ENCODE peak calls at places on chromosomes 12 and 14, in four cellular contexts. I is colonic mucosa, B is neural progenitor cell, C is trophoblast cell. P is an unnamed sample.

GRCh38 chr12:124754949-124755800 is 108.5 kb downstream of the SCARB1 start:
- DNase-seq in B (peak), I (peak), C (no peak), P (no peak)

GRCh38 chr12:25322918-25323773 is 72.4 kb upstream of the KRAS start:
- DNase-seq in B (no peak), C (no peak), I (no peak), P (no peak)

GRCh38 chr14:85333313-85333712 is 196.6 kb upstream of the FLRT2 start:
- DNase-seq in C (no peak), I (no peak), B (no peak), P (peak)

GRCh38 chr14:81286574-81287370 is 66.0 kb upstream of the GTF2A1 start:
- DNase-seq in I (no peak), C (peak), B (no peak), P (peak)

GRCh38 chr12:44875417-44875953 is 630 bp downstream of the NELL2 start:
- DNase-seq in B (peak), C (no peak), I (no peak), P (no peak)

GRCh38 chr12:116080415-116080814 is 197.1 kb downstream of the MED13L start:
- DNase-seq in C (no peak), B (no peak), I (no peak), P (no peak)

GRCh38 chr14:75446447-75446846 is 18.6 kb downstream of the JDP2 start:
- DNase-seq in B (no peak), I (no peak), C (no peak), P (no peak)

GRCh38 chr12:38906482-38907170 is 1.2 kb upstream of the CPNE8 start:
- DNase-seq in B (peak), C (peak), I (peak), P (peak)

GRCh38 chr12:92492291-92492690 is 210.5 kb upstream of the PLEKHG7 start:
- DNase-seq in C (no peak), I (no peak), B (no peak), P (no peak)

GRCh38 chr12:12010277-12011031 is 60.3 kb upstream of the BCL2L14 start:
- DNase-seq in C (peak), I (peak), B (no peak), P (no peak)

GRCh38 chr12:86543716-86544115 is 287.5 kb upstream of the MGAT4C start:
- DNase-seq in B (peak), I (no peak), C (no peak), P (no peak)

GRCh38 chr12:19230299-19230866 is 100.8 kb downstream of the PLEKHA5 start:
- DNase-seq in I (no peak), B (no peak), C (no peak), P (no peak)

GRCh38 chr12:29455087-29455486 is 42.4 kb downstream of the OVCH1 start:
- DNase-seq in B (no peak), I (no peak), C (no peak), P (no peak)

GRCh38 chr14:95505030-95505589 is 11.3 kb downstream of the SYNE3 start:
- DNase-seq in C (no peak), B (no peak), I (no peak), P (no peak)

GRCh38 chr12:27163048-27163715 is 80.8 kb upstream of the C12orf71 start:
- DNase-seq in B (no peak), C (no peak), I (no peak), P (no peak)

GRCh38 chr12:109053382-109054123 is 1.2 kb downstream of the USP30 start:
- DNase-seq in I (peak), B (peak), C (peak), P (no peak)

GRCh38 chr14:105528197-105528858 is 1.9 kb downstream of the TMEM121 start:
- DNase-seq in B (peak), I (peak), C (peak), P (peak)

GRCh38 chr12:54279227-54279631 is 693 bp downstream of the CBX5 start:
- DNase-seq in C (peak), B (no peak), I (no peak), P (no peak)

GRCh38 chr14:102699416-102700110 is 77.7 kb upstream of the TRAF3 start:
- DNase-seq in B (no peak), I (no peak), C (no peak), P (no peak)

GRCh38 chr14:28676481-28676880 is 90.1 kb upstream of the FOXG1 start:
- DNase-seq in B (no peak), I (no peak), C (peak), P (peak)

GRCh38 chr12:3168775-3169221 is 91.6 kb downstream of the TSPAN9 start:
- DNase-seq in I (no peak), C (peak), B (no peak), P (peak)

GRCh38 chr14:105155071-105155651 is 13.4 kb downstream of the JAG2 start:
- DNase-seq in C (no peak), I (no peak), B (no peak), P (no peak)

GRCh38 chr12:23954332-23954731 is 4.9 kb upstream of the SOX5 start:
- DNase-seq in I (no peak), B (no peak), C (no peak), P (peak)

GRCh38 chr12:52020539-52021336 is 14.0 kb downstream of the TAMALIN start:
- DNase-seq in B (peak), C (peak), I (no peak), P (no peak)

GRCh38 chr12:132359971-132360370 is 30.6 kb upstream of the GALNT9 start:
- DNase-seq in B (no peak), I (no peak), C (no peak), P (no peak)

GRCh38 chr12:49230810-49231209 is 34.1 kb upstream of the TUBA1C start:
- DNase-seq in I (no peak), B (no peak), C (peak), P (no peak)

GRCh38 chr12:108375986-108376663 is 37.0 kb upstream of the CMKLR1 start:
- DNase-seq in C (no peak), B (no peak), I (no peak), P (no peak)

GRCh38 chr12:82793882-82794281 is 107.2 kb downstream of the TMTC2 start:
- DNase-seq in C (no peak), I (no peak), B (peak), P (no peak)

GRCh38 chr12:54750-55535 is 11.6 kb upstream of the IQSEC3 start:
- DNase-seq in C (no peak), I (no peak), B (no peak), P (no peak)

GRCh38 chr12:104576980-104577925 is 120.5 kb downstream of the CHST11 start:
- DNase-seq in I (no peak), C (no peak), B (no peak), P (no peak)

GRCh38 chr12:57771271-57771872 is 533 bp downstream of the METTL1 start:
- DNase-seq in I (peak), C (peak), B (peak), P (no peak)

GRCh38 chr14:73136085-73136386 is 271 bp upstream of the PSEN1 start:
- DNase-seq in C (no peak), I (no peak), B (no peak), P (no peak)
- H3K27ac ChIP-seq in C (no peak), I (peak), B (no peak), P (peak)

GRCh38 chr12:10398168-10398567 is 8.3 kb upstream of the KLRK1 start:
- DNase-seq in C (no peak), I (no peak), B (no peak), P (no peak)
- H3K27ac ChIP-seq in C (no peak), I (no peak), B (no peak), P (no peak)

GRCh38 chr14:67482765-67483164 is 5.8 kb downstream of the TMEM229B start:
- DNase-seq in B (no peak), C (no peak), I (no peak), P (no peak)

GRCh38 chr14:67474366-67474765 is 14.2 kb downstream of the TMEM229B start:
- DNase-seq in B (no peak), C (no peak), I (no peak), P (no peak)

GRCh38 chr14:67480011-67480410 is 8.5 kb downstream of the TMEM229B start:
- DNase-seq in I (no peak), B (no peak), C (no peak), P (no peak)

GRCh38 chr14:67473290-67474082 is 15.0 kb downstream of the TMEM229B start:
- DNase-seq in B (no peak), C (no peak), I (no peak), P (no peak)

GRCh38 chr14:67477926-67478915 is 10.3 kb downstream of the TMEM229B start:
- DNase-seq in I (no peak), C (no peak), B (no peak), P (peak)
- H3K27ac ChIP-seq in I (no peak), C (no peak), B (no peak), P (no peak)

GRCh38 chr12:10498042-10498441 is 7.6 kb upstream of the EIF2S3B start:
- DNase-seq in I (no peak), B (no peak), C (no peak), P (no peak)
- H3K27ac ChIP-seq in I (no peak), B (no peak), C (no peak), P (no peak)

DNA sequence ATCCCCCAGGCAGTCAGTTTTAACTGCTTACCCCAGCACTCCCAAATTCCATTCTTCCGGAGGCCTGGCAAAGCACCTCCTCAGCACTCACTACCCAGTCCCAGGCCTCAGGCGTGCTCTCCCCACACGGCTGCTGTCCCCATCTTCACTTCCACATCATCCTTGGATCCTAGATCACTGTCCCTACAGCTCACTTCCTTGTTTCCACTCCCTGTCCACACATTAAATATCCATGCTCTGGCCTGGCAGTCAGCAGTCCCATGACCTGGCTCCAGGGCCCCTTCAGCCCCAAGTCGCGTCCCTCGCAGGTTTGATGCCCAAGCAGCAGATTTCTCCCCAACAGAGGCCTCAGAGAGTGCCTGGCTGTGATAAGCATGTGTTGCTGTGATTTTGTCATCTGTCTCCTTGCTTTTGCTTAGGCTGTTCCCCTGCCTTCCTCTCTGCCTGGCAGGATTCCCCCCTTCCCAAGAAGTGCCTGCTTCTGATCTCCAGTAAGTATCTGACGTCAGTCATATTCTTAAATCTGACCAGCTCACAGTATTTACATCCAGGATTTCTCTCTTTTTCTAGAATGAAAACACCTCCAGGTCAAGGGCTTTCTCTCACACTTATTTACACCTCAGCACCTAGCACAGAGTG is 241.7 kb downstream of the ZFP36L1 start:
- DNase-seq in B (no peak), I (no peak), C (no peak), P (no peak)
- H3K27ac ChIP-seq in B (no peak), I (peak), C (no peak), P (peak)

DNA sequence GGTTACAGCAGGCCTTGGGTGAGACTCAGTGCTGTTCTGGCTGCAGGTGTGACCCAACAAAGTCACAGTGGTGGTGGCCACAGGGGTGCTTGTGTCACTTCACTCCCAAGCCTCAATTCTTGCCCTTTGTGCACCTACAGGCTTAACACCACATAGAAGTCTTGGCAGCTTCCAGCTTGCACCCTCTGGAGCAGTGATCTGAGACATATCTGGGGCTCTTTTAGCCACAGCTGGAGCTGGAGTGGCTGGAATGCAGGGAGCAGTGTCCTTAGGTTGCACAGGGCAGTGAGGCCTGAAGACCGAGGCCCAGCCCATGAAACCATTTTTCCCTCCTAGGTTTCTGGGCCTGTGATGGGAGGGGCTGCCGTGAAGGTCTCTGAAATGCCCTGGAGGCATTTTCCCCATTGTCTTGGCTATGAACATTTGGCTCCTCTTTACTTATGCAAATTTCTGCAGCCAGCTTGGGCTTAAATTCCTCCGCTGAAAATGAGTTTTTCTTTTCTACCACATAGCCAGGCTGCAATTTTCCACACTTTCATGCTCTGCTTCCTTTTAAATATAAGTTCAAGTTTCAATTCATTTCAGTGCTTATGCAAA is 37.7 kb downstream of the ADAM21 start:
- DNase-seq in C (no peak), B (no peak), I (no peak), P (no peak)
- H3K27ac ChIP-seq in C (no peak), B (no peak), I (no peak), P (no peak)

P was measured in foreskin keratinocyte.